ENCODE peak calls at places on chromosomes 2 and 18, in seven cellular contexts. Y, X, R, N, D, Q and F are unnamed samples.

GRCh38 chr2:186695081-186695756 is 1.4 kb downstream of the FAM171B start:
- DNase-seq in Y (no peak), X (no peak), R (no peak), N (no peak), D (no peak), Q (no peak), F (no peak)

GRCh38 chr2:198905881-198906612 is 551.7 kb downstream of the SATB2 start:
- DNase-seq in Y (no peak), X (no peak), R (peak; percentile 43), N (no peak), D (no peak), Q (no peak), F (peak; percentile 10)

GRCh38 chr2:200786423-200786822 is 25.3 kb upstream of the BZW1 start:
- DNase-seq in Y (no peak), X (no peak), R (no peak), N (no peak), D (no peak), Q (no peak), F (no peak)

GRCh38 chr2:217478831-217479435 is 523.9 kb downstream of the TNS1 start:
- DNase-seq in Y (no peak), X (no peak), R (no peak), N (no peak), D (no peak), Q (no peak), F (no peak)

GRCh38 chr2:285506-285905 is 2.4 kb downstream of the ALKAL2 start:
- DNase-seq in Y (no peak), X (no peak), R (no peak), N (no peak), D (no peak), Q (peak; percentile 54), F (no peak)

GRCh38 chr18:11042247-11042646 is 107.1 kb downstream of the PIEZO2 start:
- DNase-seq in Y (no peak), X (no peak), R (no peak), N (no peak), D (no peak), Q (no peak), F (no peak)

GRCh38 chr2:41829011-41829500 is 218.8 kb upstream of the PKDCC start:
- DNase-seq in Y (no peak), X (no peak), R (no peak), N (no peak), D (no peak), Q (no peak), F (no peak)

GRCh38 chr2:199315299-199316179 is 142.2 kb downstream of the SATB2 start:
- DNase-seq in Y (no peak), X (peak; percentile 70), R (peak; percentile 29), N (no peak), D (no peak), Q (peak; percentile 16), F (no peak)

GRCh38 chr2:74653589-74653984 is 460 bp upstream of the SEMA4F start:
- DNase-seq in Y (no peak), X (no peak), R (no peak), N (no peak), D (no peak), Q (no peak), F (no peak)

GRCh38 chr2:207230261-207231105 is 64.7 kb upstream of the KLF7 start:
- DNase-seq in Y (no peak), X (peak; percentile 56), R (peak; percentile 14), N (no peak), D (no peak), Q (no peak), F (no peak)

GRCh38 chr2:5121677-5122076 is 570.5 kb upstream of the SOX11 start:
- DNase-seq in Y (no peak), X (peak; percentile 57), R (no peak), N (no peak), D (no peak), Q (no peak), F (no peak)

GRCh38 chr2:230723363-230723762 is 10.7 kb downstream of the CAB39 start:
- DNase-seq in Y (no peak), X (no peak), R (no peak), N (no peak), D (no peak), Q (no peak), F (no peak)

GRCh38 chr2:182542501-182543258 is 115.8 kb upstream of the PDE1A start:
- DNase-seq in Y (no peak), X (no peak), R (no peak), N (no peak), D (no peak), Q (no peak), F (no peak)

GRCh38 chr2:97011977-97012569 is 25.7 kb upstream of the FAM178B start:
- DNase-seq in Y (no peak), X (peak; percentile 56), R (peak; percentile 69), N (no peak), D (no peak), Q (peak; percentile 46), F (peak; percentile 26)

GRCh38 chr18:37710731-37711130 is 145.1 kb upstream of the CELF4 start:
- DNase-seq in Y (no peak), X (no peak), R (no peak), N (no peak), D (no peak), Q (no peak), F (no peak)
- TF ChIP-seq CTCF in Y (no peak), X (no peak), R (no peak), N (no peak), D (no peak), Q (no peak), F (no peak)

GRCh38 chr2:58594175-58594574 is 353.1 kb upstream of the FANCL start:
- DNase-seq in Y (no peak), X (peak; percentile 6), R (peak; percentile 3), N (no peak), D (no peak), Q (no peak), F (no peak)
- TF ChIP-seq CTCF in Y (no peak), X (peak; percentile 36), R (peak; percentile 25), N (no peak), D (no peak), Q (no peak), F (no peak)

GRCh38 chr2:126658910-126659613 is 3.1 kb downstream of the GYPC start:
- DNase-seq in Y (no peak), X (no peak), R (peak; percentile 88), N (peak; percentile 82), D (no peak), Q (no peak), F (peak; percentile 63)

GRCh38 chr2:126657146-126657635 is 1.2 kb downstream of the GYPC start:
- DNase-seq in Y (no peak), X (peak; percentile 38), R (peak; percentile 62), N (peak; percentile 83), D (no peak), Q (peak; percentile 90), F (no peak)

GRCh38 chr2:126656311-126657145 is 570 bp downstream of the GYPC start:
- DNase-seq in Y (peak; percentile 47), X (peak; percentile 72), R (peak; percentile 48), N (no peak), D (no peak), Q (no peak), F (peak; percentile 63)

GRCh38 chr2:126658316-126658909 is 2.5 kb downstream of the GYPC start:
- DNase-seq in Y (no peak), X (no peak), R (peak; percentile 48), N (no peak), D (no peak), Q (no peak), F (no peak)

DNA sequence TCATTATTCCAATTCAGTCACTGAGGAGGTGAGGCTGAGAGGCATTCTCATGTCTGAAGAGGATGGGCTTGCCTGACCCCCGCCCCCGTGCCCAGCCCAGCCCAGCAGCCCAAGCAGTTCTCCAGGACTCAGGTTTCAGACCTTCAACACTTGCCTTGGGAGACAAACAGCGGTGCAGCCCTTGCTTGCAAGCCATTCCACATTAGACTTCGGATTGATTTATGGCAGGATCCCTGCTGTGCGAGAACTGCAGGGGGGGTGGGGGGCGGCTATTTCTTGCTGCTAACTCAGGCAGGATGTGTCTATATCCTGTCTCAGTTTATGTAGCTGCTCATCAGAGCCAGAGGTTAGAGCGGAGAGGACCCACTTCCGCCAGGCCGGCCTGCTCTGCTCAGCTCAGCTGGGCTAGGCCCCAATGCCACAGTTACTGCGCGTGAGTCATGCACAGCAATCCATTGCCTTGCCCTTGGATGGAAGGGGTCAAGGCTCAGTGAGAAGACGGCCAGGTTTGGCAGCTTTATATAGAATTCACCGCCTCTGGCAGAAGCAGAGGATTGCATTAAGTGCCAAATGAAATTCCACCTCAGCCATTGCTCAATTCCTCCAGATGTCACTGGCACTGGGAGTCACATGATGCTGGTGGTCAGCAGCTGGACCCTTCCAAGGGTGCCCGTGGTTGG is 1.8 kb downstream of the GYPC start:
- DNase-seq in Y (peak; percentile 40), X (peak; percentile 73), R (peak; percentile 92), N (peak; percentile 93), D (peak; percentile 96), Q (peak; percentile 99), F (peak; percentile 71)
- TF ChIP-seq CTCF in Y (no peak), X (no peak), R (no peak), N (no peak), D (peak; percentile 31), Q (peak; percentile 19), F (no peak)

GRCh38 chr18:12973562-12974213 is 17.5 kb upstream of the CEP192 start:
- DNase-seq in Y (no peak), X (no peak), R (no peak), N (no peak), D (no peak), Q (no peak), F (no peak)
- TF ChIP-seq CTCF in Y (no peak), X (no peak), R (no peak), N (no peak), D (no peak), Q (no peak), F (no peak)